ENCODE peak calls at places on chromosomes 1 and 21, in ten cellular contexts. Y, Z, A, X, O, V, S, N, Q and M are unnamed samples.
A peak's percentile ranks its signal among the peaks of the same experiment; 100 is the strongest.

GRCh38 chr21:41709965-41710822 is 56.7 kb downstream of the RIPK4 start:
- DNase-seq in N (no peak), S (no peak), X (no peak), O (no peak), Q (no peak), V (no peak), Z (no peak), A (no peak), Y (no peak), M (no peak)

GRCh38 chr1:43525995-43526394 is 4.7 kb upstream of the PTPRF start:
- DNase-seq in Y (peak; percentile 47), S (no peak), V (peak; percentile 67), O (peak; percentile 85), N (no peak), A (no peak), X (no peak), Z (no peak), Q (no peak), M (no peak)

GRCh38 chr1:242886137-242886536 is 361.6 kb upstream of the PLD5 start:
- DNase-seq in N (no peak), S (no peak), O (no peak), Y (no peak), Z (no peak), X (no peak), Q (no peak), A (no peak), V (no peak), M (no peak)

GRCh38 chr1:18079941-18080340 is 27.7 kb upstream of the IGSF21 start:
- DNase-seq in O (no peak), X (no peak), N (no peak), Z (no peak), Q (no peak), V (no peak), A (no peak), Y (no peak), S (no peak), M (no peak)

GRCh38 chr21:46171996-46172862 is 12.0 kb downstream of the SPATC1L start:
- DNase-seq in S (peak; percentile 6), V (no peak), Q (no peak), O (no peak), N (no peak), X (no peak), Y (no peak), Z (no peak), A (peak; percentile 14), M (no peak)

GRCh38 chr1:5720045-5720444 is 272.2 kb downstream of the NPHP4 start:
- DNase-seq in O (no peak), A (no peak), V (no peak), N (no peak), S (no peak), Q (no peak), X (no peak), Y (no peak), Z (no peak), M (no peak)

GRCh38 chr1:43049487-43049886 is 90.8 kb upstream of the SLC2A1 start:
- DNase-seq in V (peak; percentile 33), S (no peak), Y (no peak), Z (no peak), O (peak; percentile 44), N (no peak), A (peak; percentile 30), Q (no peak), X (no peak), M (no peak)

GRCh38 chr1:28064064-28064463 is 24.3 kb downstream of the EYA3 start:
- DNase-seq in Y (peak; percentile 56), V (peak; percentile 83), O (peak; percentile 71), Q (no peak), X (no peak), Z (no peak), N (no peak), S (no peak), A (no peak), M (no peak)

GRCh38 chr1:45922374-45922773 is 119.0 kb downstream of the MAST2 start:
- DNase-seq in O (no peak), A (no peak), Q (peak; percentile 81), Z (no peak), V (no peak), Y (no peak), N (peak; percentile 77), X (no peak), S (no peak), M (no peak)

DNA sequence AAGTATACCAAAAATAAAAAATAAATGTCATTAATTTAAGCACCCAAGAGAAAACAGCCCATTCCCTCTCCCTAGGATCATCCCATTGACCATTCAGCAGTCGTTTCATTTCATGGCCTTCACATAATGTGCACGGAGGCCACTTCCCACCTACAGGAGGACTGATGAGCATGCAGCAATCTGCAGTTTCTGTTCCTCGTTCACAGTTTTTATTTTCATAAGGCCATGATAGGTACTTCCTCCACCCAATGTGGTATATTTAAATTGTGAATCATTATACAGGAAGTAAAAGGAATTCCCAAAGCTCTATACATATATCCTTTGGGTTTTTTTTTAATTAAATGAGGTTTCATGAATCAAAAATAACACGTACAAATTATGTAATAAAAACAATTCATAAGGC is 27.7 kb upstream of the SLC44A3 start:
- DNase-seq in O (peak; percentile 87), Z (no peak), Y (no peak), A (no peak), Q (no peak), V (peak; percentile 67), N (no peak), S (no peak), X (no peak), M (no peak)
- TF ChIP-seq CTCF in O (peak; percentile 47), Z (peak; percentile 14), Y (peak; percentile 48), A (no peak), Q (peak; percentile 51), V (peak; percentile 17), N (no peak), S (no peak), X (peak; percentile 43), M (no peak)

GRCh38 chr1:109112056-109112651 is 1.8 kb upstream of the ELAPOR1 start:
- DNase-seq in Q (no peak), N (no peak), V (peak; percentile 41), Z (no peak), O (peak; percentile 49), X (no peak), Y (peak; percentile 21), S (no peak), A (no peak), M (no peak)
- TF ChIP-seq CTCF in Q (no peak), N (no peak), V (peak; percentile 45), Z (no peak), O (peak; percentile 42), X (no peak), Y (peak; percentile 25), S (no peak), A (no peak), M (no peak)

DNA sequence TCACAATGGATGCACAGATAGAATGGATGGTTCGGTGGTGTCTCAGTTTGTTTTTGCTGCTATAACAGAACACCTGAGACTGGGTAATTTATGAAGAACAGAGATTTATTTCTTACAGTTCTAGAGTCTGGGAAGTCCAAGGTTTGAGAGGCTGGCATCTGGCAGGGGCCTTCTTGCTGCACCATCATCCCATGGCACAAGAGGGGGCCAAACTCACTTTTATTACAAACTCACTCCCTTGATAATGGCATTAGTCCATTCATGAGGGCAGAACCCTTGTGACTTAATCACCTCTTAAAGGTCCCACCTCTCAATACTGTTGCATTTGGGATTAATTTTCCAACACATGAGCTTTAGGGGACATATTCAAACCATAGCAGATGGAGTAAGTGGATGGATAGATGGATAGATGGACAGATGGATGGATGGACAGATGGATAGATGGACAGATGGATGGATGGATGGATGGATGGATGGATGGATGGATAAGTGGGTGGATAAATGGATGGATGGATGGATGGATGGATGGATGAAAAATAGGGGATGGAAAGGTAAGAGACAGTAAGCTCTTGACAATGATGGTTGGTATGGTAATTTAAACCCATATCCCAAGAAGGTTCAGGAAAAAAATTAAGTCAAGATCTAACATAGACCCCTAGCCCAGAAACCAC is 16.5 kb downstream of the CAMK2N1 start:
- DNase-seq in Y (no peak), S (no peak), X (no peak), A (no peak), Z (no peak), Q (no peak), N (no peak), V (no peak), O (no peak), M (no peak)
- TF ChIP-seq CTCF in Y (no peak), S (no peak), X (no peak), A (no peak), Z (peak; percentile 16), Q (no peak), N (no peak), V (peak; percentile 24), O (no peak), M (no peak)

GRCh38 chr1:40531381-40532061 is at the start of gene ZNF684:
- DNase-seq in V (peak; percentile 95), Z (peak; percentile 96), O (peak; percentile 98), X (peak; percentile 40), A (peak; percentile 80), Q (peak; percentile 85), N (peak; percentile 77), S (peak; percentile 55), Y (peak; percentile 94), M (peak; percentile 69)

GRCh38 chr1:40532062-40532389 is 589 bp downstream of the ZNF684 start:
- DNase-seq in O (no peak), Q (no peak), Y (no peak), V (no peak), A (no peak), Z (no peak), X (no peak), N (no peak), S (no peak), M (no peak)

GRCh38 chr1:40534589-40534988 is 3.2 kb downstream of the ZNF684 start:
- DNase-seq in V (no peak), Q (no peak), O (no peak), A (no peak), Y (no peak), S (no peak), N (no peak), Z (no peak), X (no peak), M (no peak)

GRCh38 chr1:40530735-40531380 is 579 bp upstream of the ZNF684 start:
- DNase-seq in N (no peak), X (no peak), Q (no peak), V (peak; percentile 23), O (no peak), Y (no peak), S (no peak), A (no peak), Z (peak; percentile 19), M (no peak)

DNA sequence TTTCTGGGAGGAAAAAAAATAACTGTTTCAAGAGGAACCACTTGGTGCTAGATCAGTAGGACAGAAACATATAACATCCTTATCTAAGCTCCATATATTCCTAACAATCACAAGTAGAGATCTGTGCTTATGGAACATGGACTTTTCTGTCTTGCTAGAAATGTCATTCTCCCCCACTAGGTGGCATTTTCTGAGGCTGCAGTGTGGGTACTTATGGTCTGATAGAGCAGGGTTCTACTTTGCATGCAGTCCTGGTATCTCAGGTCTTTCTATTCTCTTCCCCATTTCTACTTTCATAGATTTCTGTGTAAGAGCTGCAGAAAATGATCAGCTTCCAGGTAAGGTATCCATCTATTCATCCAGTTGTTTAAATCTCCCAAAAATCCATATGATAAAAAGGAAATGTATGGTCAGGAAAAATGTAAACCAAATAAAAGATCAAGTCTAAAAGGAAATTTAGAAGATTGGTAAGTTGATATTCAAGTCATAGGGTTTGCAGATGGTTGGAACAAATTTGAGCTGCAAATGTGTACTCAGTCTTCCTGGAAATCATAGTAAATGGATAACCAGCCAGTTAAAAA is 1.5 kb downstream of the ZNF684 start:
- DNase-seq in X (no peak), V (peak; percentile 55), A (no peak), Z (peak; percentile 69), Q (no peak), Y (peak; percentile 49), S (no peak), N (no peak), O (peak; percentile 70), M (no peak)
- TF ChIP-seq CTCF in X (peak; percentile 54), V (peak; percentile 47), A (no peak), Z (peak; percentile 76), Q (peak; percentile 62), Y (peak; percentile 69), S (no peak), N (peak; percentile 44), O (peak; percentile 84), M (peak; percentile 69)